ENCODE peak calls at places on chromosome 21, in ten cellular contexts. One of them, this sample, is unnamed.

GRCh38 chr21:35563885-35564451 is 496.4 kb downstream of the SETD4 start:
- DNase-seq in uterus: peak
- DNase-seq in A673: peak
- DNase-seq in ovary: peak
- DNase-seq in A549: no peak
- DNase-seq in transverse colon: peak
- DNase-seq in GM23338: no peak
- DNase-seq in coronary artery: no peak
- DNase-seq in prostate gland: no peak
- DNase-seq in dorsolateral prefrontal cortex: peak
- DNase-seq in this sample: no peak

GRCh38 chr21:37149411-37149810 is 76.4 kb downstream of the TTC3 start:
- DNase-seq in A673: no peak
- DNase-seq in GM23338: no peak
- DNase-seq in transverse colon: no peak
- DNase-seq in ovary: no peak
- DNase-seq in A549: no peak
- DNase-seq in uterus: no peak
- DNase-seq in coronary artery: no peak
- DNase-seq in dorsolateral prefrontal cortex: no peak
- DNase-seq in prostate gland: no peak
- DNase-seq in this sample: no peak

GRCh38 chr21:31335957-31336738 is 7.9 kb downstream of the TIAM1 start:
- DNase-seq in dorsolateral prefrontal cortex: peak
- DNase-seq in GM23338: no peak
- DNase-seq in transverse colon: no peak
- DNase-seq in prostate gland: no peak
- DNase-seq in ovary: no peak
- DNase-seq in A549: peak
- DNase-seq in coronary artery: no peak
- DNase-seq in uterus: no peak
- DNase-seq in A673: no peak
- DNase-seq in this sample: no peak

GRCh38 chr21:27425574-27425973 is 458.7 kb upstream of the ADAMTS5 start:
- DNase-seq in A673: no peak
- DNase-seq in uterus: peak
- DNase-seq in dorsolateral prefrontal cortex: no peak
- DNase-seq in GM23338: no peak
- DNase-seq in prostate gland: no peak
- DNase-seq in A549: no peak
- DNase-seq in ovary: no peak
- DNase-seq in transverse colon: no peak
- DNase-seq in coronary artery: no peak
- DNase-seq in this sample: no peak

GRCh38 chr21:32099812-32100416 is 178.9 kb downstream of the MIS18A start:
- DNase-seq in A549: no peak
- DNase-seq in transverse colon: no peak
- DNase-seq in uterus: no peak
- DNase-seq in A673: no peak
- DNase-seq in dorsolateral prefrontal cortex: no peak
- DNase-seq in GM23338: peak
- DNase-seq in coronary artery: no peak
- DNase-seq in ovary: no peak
- DNase-seq in prostate gland: no peak
- DNase-seq in this sample: no peak

GRCh38 chr21:40043866-40044265 is 176.6 kb downstream of the PCP4 start:
- DNase-seq in dorsolateral prefrontal cortex: no peak
- DNase-seq in A673: no peak
- DNase-seq in coronary artery: no peak
- DNase-seq in A549: no peak
- DNase-seq in GM23338: no peak
- DNase-seq in prostate gland: no peak
- DNase-seq in ovary: no peak
- DNase-seq in uterus: no peak
- DNase-seq in transverse colon: no peak
- DNase-seq in this sample: no peak

GRCh38 chr21:42157606-42158310 is 61.2 kb upstream of the ABCG1 start:
- DNase-seq in dorsolateral prefrontal cortex: no peak
- DNase-seq in uterus: no peak
- DNase-seq in prostate gland: no peak
- DNase-seq in GM23338: no peak
- DNase-seq in A549: no peak
- DNase-seq in A673: no peak
- DNase-seq in transverse colon: no peak
- DNase-seq in coronary artery: no peak
- DNase-seq in ovary: no peak
- DNase-seq in this sample: no peak

GRCh38 chr21:14557413-14557812 is 11.3 kb upstream of the SAMSN1 start:
- DNase-seq in transverse colon: no peak
- DNase-seq in A549: no peak
- DNase-seq in A673: no peak
- DNase-seq in ovary: no peak
- DNase-seq in dorsolateral prefrontal cortex: no peak
- DNase-seq in GM23338: no peak
- DNase-seq in uterus: no peak
- DNase-seq in prostate gland: no peak
- DNase-seq in coronary artery: no peak
- DNase-seq in this sample: no peak

GRCh38 chr21:35202431-35202830 is 153.3 kb upstream of the RUNX1 start:
- DNase-seq in dorsolateral prefrontal cortex: no peak
- DNase-seq in A673: no peak
- DNase-seq in A549: no peak
- DNase-seq in transverse colon: no peak
- DNase-seq in GM23338: no peak
- DNase-seq in prostate gland: no peak
- DNase-seq in coronary artery: no peak
- DNase-seq in ovary: no peak
- DNase-seq in uterus: no peak
- DNase-seq in this sample: no peak

GRCh38 chr21:36902793-36903192 is 63.7 kb downstream of the HLCS start:
- DNase-seq in prostate gland: no peak
- DNase-seq in A673: no peak
- DNase-seq in ovary: no peak
- DNase-seq in GM23338: peak
- DNase-seq in uterus: no peak
- DNase-seq in dorsolateral prefrontal cortex: no peak
- DNase-seq in A549: no peak
- DNase-seq in transverse colon: no peak
- DNase-seq in coronary artery: no peak
- DNase-seq in this sample: no peak

GRCh38 chr21:15332572-15332971 is 267.8 kb upstream of the NRIP1 start:
- DNase-seq in dorsolateral prefrontal cortex: no peak
- DNase-seq in coronary artery: no peak
- DNase-seq in uterus: no peak
- DNase-seq in transverse colon: no peak
- DNase-seq in ovary: no peak
- DNase-seq in A673: no peak
- DNase-seq in GM23338: no peak
- DNase-seq in A549: no peak
- DNase-seq in prostate gland: no peak
- DNase-seq in this sample: no peak

GRCh38 chr21:37237346-37237745 is 29.8 kb downstream of the VPS26C start:
- DNase-seq in ovary: no peak
- DNase-seq in A549: no peak
- DNase-seq in GM23338: no peak
- DNase-seq in coronary artery: no peak
- DNase-seq in uterus: no peak
- DNase-seq in dorsolateral prefrontal cortex: no peak
- DNase-seq in A673: no peak
- DNase-seq in prostate gland: no peak
- DNase-seq in transverse colon: no peak
- DNase-seq in this sample: no peak

GRCh38 chr21:26136686-26137085 is 33.9 kb downstream of the APP start:
- DNase-seq in ovary: no peak
- DNase-seq in dorsolateral prefrontal cortex: no peak
- DNase-seq in uterus: no peak
- DNase-seq in prostate gland: no peak
- DNase-seq in coronary artery: no peak
- DNase-seq in transverse colon: no peak
- DNase-seq in GM23338: no peak
- DNase-seq in A549: no peak
- DNase-seq in A673: no peak
- DNase-seq in this sample: no peak

GRCh38 chr21:17636711-17637110 is 24.0 kb upstream of the BTG3 start:
- DNase-seq in transverse colon: no peak
- DNase-seq in dorsolateral prefrontal cortex: no peak
- DNase-seq in ovary: no peak
- DNase-seq in A549: no peak
- DNase-seq in uterus: no peak
- DNase-seq in coronary artery: no peak
- DNase-seq in prostate gland: no peak
- DNase-seq in GM23338: no peak
- DNase-seq in A673: no peak
- DNase-seq in this sample: no peak

GRCh38 chr21:31656199-31657095 is 3.0 kb upstream of the SOD1 start:
- DNase-seq in transverse colon: no peak
- DNase-seq in uterus: no peak
- DNase-seq in A549: no peak
- DNase-seq in ovary: no peak
- DNase-seq in prostate gland: no peak
- DNase-seq in GM23338: no peak
- DNase-seq in coronary artery: no peak
- DNase-seq in A673: no peak
- DNase-seq in dorsolateral prefrontal cortex: no peak
- DNase-seq in this sample: no peak

GRCh38 chr21:24895885-24896734 is 711.2 kb downstream of the MRPL39 start:
- DNase-seq in A549: no peak
- DNase-seq in ovary: no peak
- DNase-seq in dorsolateral prefrontal cortex: no peak
- DNase-seq in A673: peak
- DNase-seq in coronary artery: no peak
- DNase-seq in GM23338: peak
- DNase-seq in uterus: no peak
- DNase-seq in prostate gland: peak
- DNase-seq in transverse colon: peak
- DNase-seq in this sample: no peak

GRCh38 chr21:42310411-42311001 is 4.7 kb downstream of the TFF3 start:
- DNase-seq in A673: no peak
- DNase-seq in A549: no peak
- DNase-seq in prostate gland: no peak
- DNase-seq in ovary: no peak
- DNase-seq in coronary artery: peak
- DNase-seq in dorsolateral prefrontal cortex: no peak
- DNase-seq in GM23338: no peak
- DNase-seq in transverse colon: no peak
- DNase-seq in uterus: no peak
- DNase-seq in this sample: no peak

GRCh38 chr21:38820471-38821239 is 14.9 kb downstream of the ETS2 start:
- DNase-seq in ovary: no peak
- DNase-seq in transverse colon: peak
- DNase-seq in uterus: no peak
- DNase-seq in dorsolateral prefrontal cortex: no peak
- DNase-seq in coronary artery: no peak
- DNase-seq in GM23338: no peak
- DNase-seq in A673: no peak
- DNase-seq in prostate gland: no peak
- DNase-seq in A549: no peak
- DNase-seq in this sample: no peak

GRCh38 chr21:14737278-14737677 is 191.2 kb upstream of the SAMSN1 start:
- DNase-seq in GM23338: no peak
- DNase-seq in dorsolateral prefrontal cortex: no peak
- DNase-seq in transverse colon: no peak
- DNase-seq in ovary: no peak
- DNase-seq in coronary artery: no peak
- DNase-seq in A549: no peak
- DNase-seq in uterus: no peak
- DNase-seq in A673: no peak
- DNase-seq in prostate gland: no peak
- DNase-seq in this sample: no peak

DNA sequence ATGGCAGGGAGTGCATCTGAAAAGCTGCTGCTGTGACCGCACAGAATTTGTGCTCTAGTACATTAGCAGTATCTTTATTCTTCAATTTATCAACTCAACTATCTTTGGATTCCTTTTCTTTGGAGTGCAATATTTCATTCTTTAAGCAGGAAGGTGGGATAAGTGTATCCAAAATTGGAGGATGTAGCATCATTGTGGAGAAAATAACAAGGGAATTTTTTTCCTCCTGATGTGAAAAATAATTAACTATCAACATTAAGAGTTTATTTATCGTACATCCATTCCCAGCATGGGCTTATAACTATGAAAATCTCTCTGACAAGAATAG is 25.5 kb downstream of the MAP3K7CL start:
- DNase-seq in ovary: no peak
- DNase-seq in transverse colon: no peak
- DNase-seq in coronary artery: no peak
- DNase-seq in A673: no peak
- DNase-seq in dorsolateral prefrontal cortex: no peak
- DNase-seq in uterus: no peak
- DNase-seq in prostate gland: no peak
- DNase-seq in GM23338: no peak
- DNase-seq in A549: no peak
- DNase-seq in this sample: no peak
- H3K4me3 ChIP-seq in ovary: no peak
- H3K4me3 ChIP-seq in transverse colon: no peak
- H3K4me3 ChIP-seq in coronary artery: peak
- H3K4me3 ChIP-seq in A673: no peak
- H3K4me3 ChIP-seq in dorsolateral prefrontal cortex: peak
- H3K4me3 ChIP-seq in uterus: no peak
- H3K4me3 ChIP-seq in prostate gland: no peak
- H3K4me3 ChIP-seq in GM23338: no peak
- H3K4me3 ChIP-seq in A549: no peak
- H3K4me3 ChIP-seq in this sample: no peak

GRCh38 chr21:44957047-44957831 is 17.4 kb downstream of the SLX9 start:
- DNase-seq in A549: no peak
- DNase-seq in A673: no peak
- DNase-seq in uterus: no peak
- DNase-seq in prostate gland: no peak
- DNase-seq in transverse colon: no peak
- DNase-seq in dorsolateral prefrontal cortex: no peak
- DNase-seq in coronary artery: no peak
- DNase-seq in GM23338: no peak
- DNase-seq in ovary: no peak
- DNase-seq in this sample: no peak
- H3K27ac ChIP-seq in A549: no peak
- H3K27ac ChIP-seq in A673: peak
- H3K27ac ChIP-seq in uterus: no peak
- H3K27ac ChIP-seq in prostate gland: no peak
- H3K27ac ChIP-seq in transverse colon: peak
- H3K27ac ChIP-seq in dorsolateral prefrontal cortex: no peak
- H3K27ac ChIP-seq in coronary artery: peak
- H3K27ac ChIP-seq in GM23338: no peak
- H3K27ac ChIP-seq in ovary: no peak
- H3K27ac ChIP-seq in this sample: no peak

GRCh38 chr21:44836666-44837471 is 19.0 kb upstream of the SUMO3 start:
- DNase-seq in dorsolateral prefrontal cortex: no peak
- DNase-seq in A549: no peak
- DNase-seq in coronary artery: no peak
- DNase-seq in prostate gland: peak
- DNase-seq in A673: no peak
- DNase-seq in GM23338: no peak
- DNase-seq in transverse colon: peak
- DNase-seq in uterus: no peak
- DNase-seq in ovary: no peak
- DNase-seq in this sample: no peak
- H3K4me3 ChIP-seq in dorsolateral prefrontal cortex: no peak
- H3K4me3 ChIP-seq in A549: no peak
- H3K4me3 ChIP-seq in coronary artery: no peak
- H3K4me3 ChIP-seq in prostate gland: no peak
- H3K4me3 ChIP-seq in A673: no peak
- H3K4me3 ChIP-seq in GM23338: no peak
- H3K4me3 ChIP-seq in transverse colon: no peak
- H3K4me3 ChIP-seq in uterus: no peak
- H3K4me3 ChIP-seq in ovary: no peak
- H3K4me3 ChIP-seq in this sample: no peak

GRCh38 chr21:29208666-29209059 is 78.2 kb downstream of the MAP3K7CL start:
- DNase-seq in uterus: no peak
- DNase-seq in transverse colon: no peak
- DNase-seq in A673: peak
- DNase-seq in A549: no peak
- DNase-seq in ovary: no peak
- DNase-seq in GM23338: no peak
- DNase-seq in dorsolateral prefrontal cortex: no peak
- DNase-seq in coronary artery: no peak
- DNase-seq in prostate gland: no peak
- DNase-seq in this sample: no peak
- H3K27ac ChIP-seq in uterus: no peak
- H3K27ac ChIP-seq in transverse colon: peak
- H3K27ac ChIP-seq in A673: peak
- H3K27ac ChIP-seq in A549: peak
- H3K27ac ChIP-seq in ovary: no peak
- H3K27ac ChIP-seq in GM23338: no peak
- H3K27ac ChIP-seq in dorsolateral prefrontal cortex: no peak
- H3K27ac ChIP-seq in coronary artery: peak
- H3K27ac ChIP-seq in prostate gland: no peak
- H3K27ac ChIP-seq in this sample: no peak

This sample was measured in CD8-positive, alpha-beta memory T cell.